ENCODE peak calls at places on chromosomes 13 and 19, in eight cellular contexts. R is suprapubic skin, M is esophagus muscularis mucosa, C is uterus, T is breast epithelium, L is upper lobe of left lung, J is Peyer's patch, W is A549. X is an unnamed sample.

GRCh38 chr13:92158335-92158734 is 759.9 kb downstream of the GPC5 start:
- DNase-seq in T (no peak), R (no peak), M (no peak), C (no peak), W (no peak), J (no peak), L (no peak), X (no peak)

GRCh38 chr19:52896431-52897148 is 845 bp downstream of the ZNF320 start:
- DNase-seq in M (no peak), C (peak; percentile 30), R (peak; percentile 64), T (no peak), L (no peak), W (no peak), J (peak; percentile 69), X (no peak)

GRCh38 chr19:7368456-7368855 is 19.7 kb downstream of the ARHGEF18 start:
- DNase-seq in M (no peak), T (no peak), W (no peak), R (no peak), L (no peak), C (peak; percentile 95), J (no peak), X (no peak)

GRCh38 chr13:20544186-20544914 is 18.7 kb upstream of the CRYL1 start:
- DNase-seq in C (no peak), W (no peak), M (no peak), J (no peak), T (no peak), R (no peak), L (no peak), X (no peak)

GRCh38 chr19:485583-486236 is 10.6 kb upstream of the MADCAM1 start:
- DNase-seq in C (no peak), W (no peak), M (no peak), R (peak; percentile 90), L (peak; percentile 76), J (peak; percentile 65), T (peak; percentile 64), X (no peak)

GRCh38 chr13:28579334-28579733 is 79.6 kb upstream of the POMP start:
- DNase-seq in M (no peak), W (no peak), J (no peak), R (no peak), C (no peak), T (no peak), L (no peak), X (no peak)

GRCh38 chr19:33906578-33907335 is 110.1 kb downstream of the KCTD15 start:
- DNase-seq in C (no peak), T (peak; percentile 58), R (peak; percentile 72), W (no peak), L (peak; percentile 84), J (no peak), M (no peak), X (no peak)

GRCh38 chr19:57302020-57302465 is 18.2 kb upstream of the ZNF543 start:
- DNase-seq in W (no peak), L (no peak), C (no peak), T (no peak), M (no peak), R (peak; percentile 64), J (no peak), X (no peak)

GRCh38 chr19:3506384-3507340 is 551 bp downstream of the FZR1 start:
- DNase-seq in J (peak; percentile 68), T (no peak), L (no peak), R (peak; percentile 84), M (no peak), W (no peak), C (peak; percentile 54), X (peak; percentile 24)

GRCh38 chr19:4474504-4475136 is 2.5 kb downstream of the HDGFL2 start:
- DNase-seq in R (no peak), L (no peak), J (no peak), C (no peak), W (peak; percentile 54), M (no peak), T (no peak), X (no peak)

GRCh38 chr19:18961767-18962423 is 20.9 kb upstream of the HOMER3 start:
- DNase-seq in C (no peak), W (no peak), M (no peak), J (no peak), L (no peak), R (no peak), T (no peak), X (no peak)

GRCh38 chr19:1172353-1173159 is 1.5 kb downstream of the SBNO2 start:
- DNase-seq in L (peak; percentile 74), J (peak; percentile 80), C (peak; percentile 65), R (peak; percentile 85), M (no peak), T (peak; percentile 71), W (no peak), X (no peak)

GRCh38 chr13:82467626-82468025 is 1414.6 kb downstream of the SLITRK1 start:
- DNase-seq in T (no peak), C (no peak), M (no peak), W (no peak), J (no peak), R (no peak), L (no peak), X (no peak)

GRCh38 chr13:32592082-32592481 is 5.8 kb downstream of the PDS5B start:
- DNase-seq in W (no peak), T (no peak), J (no peak), R (no peak), C (no peak), L (no peak), M (no peak), X (no peak)

GRCh38 chr13:97434417-97435296 is 688 bp downstream of the RAP2A start:
- DNase-seq in W (no peak), T (peak; percentile 55), C (peak; percentile 44), J (peak; percentile 71), L (peak; percentile 87), R (peak; percentile 82), M (peak; percentile 92), X (peak; percentile 25)

GRCh38 chr13:30156270-30156669 is 151.1 kb downstream of the KATNAL1 start:
- DNase-seq in W (no peak), M (no peak), L (no peak), C (no peak), T (no peak), R (no peak), J (peak; percentile 39), X (no peak)

GRCh38 chr19:35673121-35673804 is 6.9 kb downstream of the UPK1A start:
- DNase-seq in C (no peak), W (peak; percentile 99), T (no peak), M (no peak), J (peak; percentile 58), R (no peak), L (peak; percentile 86), X (no peak)

GRCh38 chr13:110305949-110306339 is 1.0 kb downstream of the COL4A1 start:
- DNase-seq in R (no peak), W (no peak), T (no peak), L (no peak), J (no peak), C (no peak), M (no peak), X (no peak)

GRCh38 chr19:13585512-13585911 is 79.2 kb upstream of the CACNA1A start:
- DNase-seq in W (no peak), R (no peak), C (no peak), T (no peak), J (no peak), M (no peak), L (no peak), X (no peak)

GRCh38 chr19:13583753-13584152 is 77.5 kb upstream of the CACNA1A start:
- DNase-seq in L (no peak), M (no peak), T (no peak), C (no peak), J (no peak), R (no peak), W (no peak), X (no peak)

GRCh38 chr19:13579388-13580060 is 73.2 kb upstream of the CACNA1A start:
- DNase-seq in W (no peak), R (no peak), T (no peak), C (no peak), M (no peak), J (no peak), L (no peak), X (no peak)

GRCh38 chr19:13583114-13583513 is 76.8 kb upstream of the CACNA1A start:
- DNase-seq in T (no peak), R (no peak), C (no peak), L (no peak), M (no peak), J (no peak), W (no peak), X (no peak)
- TF ChIP-seq POLR2A in T (no peak), R (no peak), C (no peak), L (no peak), M (no peak), J (no peak), W (no peak), X (no peak)

GRCh38 chr19:14361824-14362223 is 19.4 kb upstream of the ADGRE5 start:
- DNase-seq in W (no peak), T (no peak), M (no peak), C (peak; percentile 62), J (peak; percentile 55), L (no peak), R (no peak), X (no peak)
- H3K4me1 ChIP-seq in W (peaks cover 13% of the 10 kb centered on the region), T (no peaks in the 10 kb centered on the region), M (peaks cover 23% of the 10 kb centered on the region), C (no peaks in the 10 kb centered on the region), J (no peaks in the 10 kb centered on the region), L (peaks cover 34% of the 10 kb centered on the region), R (peaks cover 20% of the 10 kb centered on the region), X (peaks cover 40% of the 10 kb centered on the region)

GRCh38 chr19:46787040-46787330 is 1.4 kb downstream of the SLC1A5 start:
- DNase-seq in J (no peak), W (no peak), C (no peak), R (no peak), L (no peak), M (no peak), T (no peak), X (no peak)

GRCh38 chr19:46787331-46788100 is 878 bp downstream of the SLC1A5 start:
- DNase-seq in M (peak; percentile 93), R (peak; percentile 77), J (peak; percentile 70), L (peak; percentile 92), W (peak; percentile 86), C (peak; percentile 62), T (no peak), X (no peak)

GRCh38 chr19:46789371-46789770 is 977 bp upstream of the SLC1A5 start:
- DNase-seq in L (no peak), T (no peak), J (no peak), W (no peak), R (no peak), C (no peak), M (no peak), X (no peak)

GRCh38 chr19:46788101-46788967 is at the start of gene SLC1A5:
- DNase-seq in M (peak; percentile 99), W (peak; percentile 99), T (peak; percentile 96), L (peak; percentile 97), J (peak; percentile 100), C (peak; percentile 99), R (peak; percentile 98), X (peak; percentile 83)

DNA sequence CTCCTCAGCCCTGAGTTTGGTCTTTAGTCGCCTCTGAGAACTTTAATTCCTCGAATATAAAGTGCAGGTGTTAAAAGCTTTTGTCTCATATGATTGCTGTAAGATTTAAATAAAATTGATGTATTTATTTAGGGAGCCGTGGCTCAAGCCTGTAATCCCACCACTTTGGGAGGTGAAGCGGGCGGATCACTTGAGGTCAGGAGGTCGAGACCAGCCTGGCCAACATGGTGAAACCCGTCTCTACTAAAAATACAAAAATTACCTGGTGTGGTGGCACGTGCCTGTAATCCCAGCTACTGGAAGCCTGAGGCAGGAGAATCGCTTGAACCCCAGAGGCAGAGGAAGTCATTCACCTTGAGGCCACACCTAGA is 559 bp upstream of the SLC1A5 start:
- DNase-seq in L (no peak), J (no peak), M (no peak), W (no peak), T (no peak), C (no peak), R (no peak), X (no peak)
- H3K4me3 ChIP-seq in L (no peak overlapping the region), J (peak overlapping the region; percentile 90), M (peak overlapping the region; percentile 87), W (no peak overlapping the region), T (peak overlapping the region; percentile 94), C (no peak overlapping the region), R (peak overlapping the region; percentile 95), X (peak overlapping the region; percentile 97)

GRCh38 chr13:43003010-43003409 is 11.0 kb upstream of the EPSTI1 start:
- DNase-seq in J (no peak), C (no peak), L (no peak), R (no peak), W (no peak), T (no peak), M (no peak), X (no peak)
- TF ChIP-seq POLR2A in J (no peak), C (no peak), L (no peak), R (no peak), W (no peak), T (no peak), M (no peak), X (no peak)

X was measured in esophagus squamous epithelium.